ENCODE peak calls at places on chromosomes 11 and 22, in seven cellular contexts. One of them, this sample, is unnamed.

GRCh38 chr11:2767751-2768150 is 68.0 kb upstream of the KCNQ1OT1 start:
- DNase-seq in brain microvascular endothelial cell: no peak
- DNase-seq in NCI-H146: no peak
- DNase-seq in Calu3: no peak
- DNase-seq in ELF-1: no peak
- DNase-seq in iris pigment epithelial cell: no peak
- DNase-seq in left lobe of liver: peak
- DNase-seq in this sample: no peak

GRCh38 chr11:76806131-76806530 is 23.0 kb downstream of the TSKU start:
- DNase-seq in iris pigment epithelial cell: no peak
- DNase-seq in left lobe of liver: peak
- DNase-seq in ELF-1: no peak
- DNase-seq in NCI-H146: no peak
- DNase-seq in Calu3: no peak
- DNase-seq in brain microvascular endothelial cell: no peak
- DNase-seq in this sample: peak

GRCh38 chr22:16963189-16963945 is 44.7 kb downstream of the GAB4 start:
- DNase-seq in NCI-H146: no peak
- DNase-seq in Calu3: no peak
- DNase-seq in ELF-1: no peak
- DNase-seq in left lobe of liver: no peak
- DNase-seq in iris pigment epithelial cell: no peak
- DNase-seq in brain microvascular endothelial cell: no peak
- DNase-seq in this sample: no peak

GRCh38 chr11:93322207-93322606 is 8.3 kb upstream of the DEUP1 start:
- DNase-seq in Calu3: no peak
- DNase-seq in brain microvascular endothelial cell: no peak
- DNase-seq in NCI-H146: no peak
- DNase-seq in iris pigment epithelial cell: no peak
- DNase-seq in left lobe of liver: no peak
- DNase-seq in ELF-1: no peak
- DNase-seq in this sample: no peak

GRCh38 chr11:73350908-73351636 is 25.1 kb upstream of the RELT start:
- DNase-seq in brain microvascular endothelial cell: peak
- DNase-seq in iris pigment epithelial cell: peak
- DNase-seq in left lobe of liver: no peak
- DNase-seq in NCI-H146: peak
- DNase-seq in ELF-1: peak
- DNase-seq in Calu3: peak
- DNase-seq in this sample: peak

GRCh38 chr11:117767071-117767470 is 29.9 kb downstream of the DSCAML1 start:
- DNase-seq in left lobe of liver: no peak
- DNase-seq in iris pigment epithelial cell: no peak
- DNase-seq in NCI-H146: no peak
- DNase-seq in ELF-1: no peak
- DNase-seq in Calu3: no peak
- DNase-seq in brain microvascular endothelial cell: no peak
- DNase-seq in this sample: no peak

GRCh38 chr11:76297143-76297542 is 83.8 kb downstream of the THAP12 start:
- DNase-seq in iris pigment epithelial cell: no peak
- DNase-seq in Calu3: no peak
- DNase-seq in brain microvascular endothelial cell: no peak
- DNase-seq in left lobe of liver: no peak
- DNase-seq in NCI-H146: no peak
- DNase-seq in ELF-1: no peak
- DNase-seq in this sample: no peak

GRCh38 chr22:45284705-45285305 is at the start of gene UPK3A:
- DNase-seq in Calu3: peak
- DNase-seq in NCI-H146: peak
- DNase-seq in ELF-1: peak
- DNase-seq in left lobe of liver: peak
- DNase-seq in iris pigment epithelial cell: no peak
- DNase-seq in brain microvascular endothelial cell: no peak
- DNase-seq in this sample: no peak

GRCh38 chr11:44524751-44525171 is 40.7 kb upstream of the CD82 start:
- DNase-seq in iris pigment epithelial cell: peak
- DNase-seq in ELF-1: no peak
- DNase-seq in Calu3: no peak
- DNase-seq in NCI-H146: no peak
- DNase-seq in brain microvascular endothelial cell: peak
- DNase-seq in left lobe of liver: no peak
- DNase-seq in this sample: no peak

GRCh38 chr22:45261407-45262088 is 20.9 kb upstream of the KIAA0930 start:
- DNase-seq in NCI-H146: peak
- DNase-seq in left lobe of liver: no peak
- DNase-seq in Calu3: no peak
- DNase-seq in ELF-1: no peak
- DNase-seq in brain microvascular endothelial cell: no peak
- DNase-seq in iris pigment epithelial cell: no peak
- DNase-seq in this sample: no peak

GRCh38 chr11:64627371-64627770 is 36.4 kb downstream of the SLC22A12 start:
- DNase-seq in Calu3: no peak
- DNase-seq in NCI-H146: no peak
- DNase-seq in iris pigment epithelial cell: no peak
- DNase-seq in left lobe of liver: no peak
- DNase-seq in brain microvascular endothelial cell: no peak
- DNase-seq in ELF-1: no peak
- DNase-seq in this sample: no peak

GRCh38 chr11:43895601-43896000 is 15.0 kb downstream of the ALKBH3 start:
- DNase-seq in left lobe of liver: no peak
- DNase-seq in iris pigment epithelial cell: no peak
- DNase-seq in ELF-1: no peak
- DNase-seq in NCI-H146: no peak
- DNase-seq in Calu3: no peak
- DNase-seq in brain microvascular endothelial cell: no peak
- DNase-seq in this sample: no peak